ENCODE peak calls at places on chromosomes 13 and 19, in ten cellular contexts. F is right lobe of liver, T is tibial nerve, S is upper lobe of left lung, U is breast epithelium, C is neuronal stem cell, N is mammary epithelial cell, M is ovary, G is ascending aorta, O is psoas muscle. W is an unnamed sample.
A peak's percentile ranks its signal among the peaks of the same experiment; 100 is the strongest.

GRCh38 chr13:48412881-48413351 is at the start of gene LPAR6:
- DNase-seq in M (no peak), O (peak; percentile 28), F (no peak), S (no peak), G (no peak), T (peak; percentile 48), C (no peak), U (no peak), N (peak; percentile 62), W (peak; percentile 74)

GRCh38 chr19:13214036-13214730 is 64.0 kb downstream of the IER2 start:
- DNase-seq in F (no peak), C (no peak), T (no peak), O (no peak), M (no peak), N (no peak), S (no peak), U (no peak), G (no peak), W (no peak)

GRCh38 chr13:50052478-50052877 is 37.2 kb downstream of the KCNRG start:
- DNase-seq in S (no peak), F (no peak), C (no peak), N (no peak), T (no peak), M (no peak), G (no peak), U (no peak), O (no peak), W (no peak)

GRCh38 chr19:53980553-53981407 is 10.7 kb upstream of the CACNG6 start:
- DNase-seq in F (no peak), U (no peak), T (no peak), O (peak; percentile 74), N (peak; percentile 39), G (no peak), S (no peak), C (no peak), M (no peak), W (no peak)

GRCh38 chr13:52414963-52415362 is 9.0 kb upstream of the THSD1 start:
- DNase-seq in G (no peak), N (peak; percentile 92), T (no peak), S (no peak), C (no peak), M (no peak), F (no peak), U (no peak), O (no peak), W (no peak)

GRCh38 chr19:56348289-56348877 is 33.7 kb upstream of the ZSCAN5A start:
- DNase-seq in T (no peak), M (no peak), U (no peak), O (no peak), F (no peak), C (no peak), S (no peak), G (no peak), N (peak; percentile 7), W (no peak)

GRCh38 chr19:15836345-15836594 is 20.8 kb upstream of the OR10H1 start:
- DNase-seq in U (no peak), G (no peak), S (no peak), N (no peak), C (no peak), M (no peak), F (no peak), T (peak; percentile 18), O (no peak), W (peak; percentile 25)

GRCh38 chr13:95256086-95256485 is 45.2 kb downstream of the ABCC4 start:
- DNase-seq in N (peak; percentile 93), G (no peak), C (no peak), O (no peak), F (no peak), S (no peak), U (no peak), T (no peak), M (no peak), W (no peak)

GRCh38 chr19:51293571-51294210 is 17.8 kb upstream of the IGLON5 start:
- DNase-seq in T (no peak), G (no peak), M (no peak), U (no peak), F (no peak), N (no peak), O (no peak), C (no peak), S (peak; percentile 61), W (no peak)

GRCh38 chr19:35843676-35844481 is 8.4 kb downstream of the NPHS1 start:
- DNase-seq in U (no peak), O (no peak), F (peak; percentile 37), T (no peak), C (no peak), M (no peak), S (peak; percentile 74), G (no peak), N (peak; percentile 3), W (no peak)

GRCh38 chr19:47429140-47429793 is 9.9 kb upstream of the MEIS3 start:
- DNase-seq in C (no peak), S (no peak), N (no peak), M (no peak), U (no peak), G (no peak), T (no peak), F (no peak), O (no peak), W (no peak)

GRCh38 chr13:60329221-60329983 is 67.6 kb upstream of the TDRD3 start:
- DNase-seq in C (peak; percentile 38), U (no peak), G (no peak), N (peak; percentile 14), T (no peak), M (no peak), S (no peak), O (no peak), F (no peak), W (no peak)

GRCh38 chr19:38670921-38671398 is 23.5 kb downstream of the ACTN4 start:
- DNase-seq in T (no peak), M (no peak), U (no peak), G (no peak), S (no peak), O (no peak), N (no peak), C (no peak), F (no peak), W (no peak)

GRCh38 chr13:52003551-52003950 is 7.7 kb downstream of the ATP7B start:
- DNase-seq in C (no peak), M (no peak), N (no peak), O (no peak), T (no peak), F (no peak), S (peak; percentile 19), G (no peak), U (no peak), W (no peak)

GRCh38 chr13:80339841-80340642 is 884 bp downstream of the SPRY2 start:
- DNase-seq in T (peak; percentile 36), C (peak; percentile 17), U (no peak), F (peak; percentile 83), O (peak; percentile 74), S (peak; percentile 92), M (peak; percentile 66), N (peak; percentile 52), G (peak; percentile 76), W (peak; percentile 46)

DNA sequence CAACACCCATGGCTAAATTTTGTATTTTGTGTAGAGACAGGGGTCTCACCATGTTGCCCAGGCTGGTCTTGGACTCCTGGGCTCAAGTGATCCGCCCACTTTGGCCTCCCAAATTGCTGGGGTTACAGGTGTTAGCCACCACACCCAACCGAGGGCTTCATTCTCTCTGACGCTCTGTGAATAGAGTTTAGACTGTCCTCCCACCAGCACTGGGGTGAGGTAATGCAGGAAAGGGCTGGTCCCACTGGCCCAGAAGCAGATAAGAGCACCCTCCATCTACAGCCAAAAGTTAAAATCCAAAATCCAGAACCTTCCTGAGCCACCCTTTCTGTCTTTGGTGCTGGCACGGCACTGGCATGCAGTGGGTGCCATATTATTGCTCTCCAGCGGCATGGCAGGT is 31.8 kb upstream of the HOMER3 start:
- DNase-seq in U (no peak), F (no peak), S (no peak), C (no peak), N (no peak), O (no peak), T (no peak), M (no peak), G (no peak), W (no peak)
- H3K27ac ChIP-seq in U (peak overlapping the region; percentile 46), F (peak overlapping the region; percentile 17), S (peak overlapping the region; percentile 71), C (no peak overlapping the region), N (no peak overlapping the region), O (peak overlapping the region; percentile 50), T (no peak overlapping the region), M (no peak overlapping the region), G (peak overlapping the region; percentile 62), W (no peak overlapping the region)

DNA sequence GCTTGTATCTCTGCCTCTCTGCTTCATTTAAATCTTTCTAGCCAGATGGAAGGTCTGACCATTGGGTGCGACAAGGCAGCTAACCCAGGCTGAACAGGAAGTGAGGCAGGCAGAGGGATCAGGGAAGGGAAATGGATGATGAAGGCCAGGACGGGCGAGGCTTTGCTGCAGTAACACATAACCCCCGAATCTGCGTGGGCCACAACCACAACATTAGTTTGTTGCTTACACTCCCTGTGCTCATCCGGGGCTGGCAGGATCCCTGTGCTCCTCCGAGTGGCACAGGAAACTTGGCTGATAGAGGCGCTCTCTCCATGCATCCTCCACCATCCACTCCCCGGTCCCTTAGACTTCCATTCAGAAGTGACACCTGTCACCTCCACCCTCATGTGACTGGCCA is 1.1 kb upstream of the FLT3LG start:
- DNase-seq in T (no peak), C (no peak), F (no peak), M (no peak), S (no peak), N (no peak), U (no peak), O (no peak), G (no peak), W (no peak)
- H3K4me1 ChIP-seq in T (peaks cover 21% of the 10 kb centered on the region), C (peaks cover 12% of the 10 kb centered on the region), F (peaks cover 5% of the 10 kb centered on the region), M (peaks cover 5% of the 10 kb centered on the region), S (peaks cover 23% of the 10 kb centered on the region), N (peaks cover 15% of the 10 kb centered on the region), U (no peaks in the 10 kb centered on the region), O (peaks cover 5% of the 10 kb centered on the region), G (peaks cover 4% of the 10 kb centered on the region), W (no peaks in the 10 kb centered on the region)

DNA sequence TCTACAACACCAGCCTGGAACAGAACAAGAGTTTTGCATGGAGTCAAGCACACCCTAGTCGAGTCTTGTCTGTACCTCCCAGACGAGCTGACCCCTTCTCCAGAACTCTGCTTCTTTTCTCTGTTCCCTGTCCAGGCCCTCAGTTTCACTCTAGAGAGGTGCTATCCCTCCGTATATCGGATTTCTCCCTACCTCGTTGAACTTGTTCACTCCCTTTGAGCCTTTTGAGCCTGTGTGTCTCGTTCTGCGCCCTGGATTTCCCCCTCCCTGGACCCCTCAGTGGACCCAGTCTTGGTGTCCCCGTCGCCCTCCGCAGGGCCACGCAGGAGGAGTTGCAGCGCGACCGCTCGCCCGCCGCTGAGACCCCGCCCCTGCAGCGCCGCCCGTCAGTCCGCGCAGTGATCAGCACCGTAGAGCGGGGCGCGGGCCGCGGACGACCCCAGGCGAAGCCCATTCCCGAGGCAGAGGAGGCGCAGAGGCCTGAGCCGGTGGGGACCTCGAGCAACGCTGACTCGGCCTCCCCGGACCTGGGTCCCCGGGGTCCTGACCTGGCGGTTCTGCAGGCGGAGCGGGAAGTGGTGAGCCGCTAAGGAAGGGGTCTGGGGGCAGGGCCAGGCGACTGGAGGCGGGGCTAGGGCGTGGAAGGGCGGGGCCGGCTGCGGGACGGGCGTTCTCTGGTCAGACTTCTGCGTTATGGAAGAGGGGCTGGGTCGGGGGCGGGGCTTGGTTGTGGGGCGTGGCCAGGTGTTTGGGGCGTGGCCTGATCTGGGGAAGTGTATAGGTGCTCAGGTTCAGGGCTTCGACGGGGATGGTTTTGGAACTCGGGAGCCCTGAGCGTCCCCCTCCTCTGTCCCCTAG is 5.5 kb downstream of the EPS8L1 start:
- DNase-seq in S (peak; percentile 98), T (peak; percentile 45), F (peak; percentile 77), M (peak; percentile 65), C (no peak), O (peak; percentile 84), U (peak; percentile 74), G (peak; percentile 77), N (peak; percentile 51), W (peak; percentile 80)
- H3K4me3 ChIP-seq in S (peak overlapping the region; percentile 65), T (no peak overlapping the region), F (peak overlapping the region; percentile 19), M (no peak overlapping the region), C (peak overlapping the region; percentile 39), O (peak overlapping the region; percentile 66), U (peak overlapping the region; percentile 34), G (peak overlapping the region; percentile 51), N (peak overlapping the region; percentile 54), W (peak overlapping the region; percentile 33)

GRCh38 chr19:1082928-1083816 is 12.0 kb downstream of the POLR2E start:
- DNase-seq in M (no peak), O (no peak), S (peak; percentile 60), G (no peak), T (no peak), F (peak; percentile 59), N (no peak), U (no peak), C (no peak), W (no peak)
- H3K27ac ChIP-seq in M (no peak overlapping the region), O (no peak overlapping the region), S (no peak overlapping the region), G (no peak overlapping the region), T (no peak overlapping the region), F (no peak overlapping the region), N (no peak overlapping the region), U (peak overlapping the region; percentile 23), C (no peak overlapping the region), W (no peak overlapping the region)

W was measured in prostate gland.